ENCODE peak calls at places on chromosomes 2 and 18, in seven cellular contexts. H, V, F, J, A, K and G are unnamed samples.

GRCh38 chr18:3713166-3713565 is 263.2 kb downstream of the TGIF1 start:
- DNase-seq in F (no peak), V (peak), A (no peak), K (no peak), J (no peak), H (no peak), G (peak)

GRCh38 chr2:48856144-48856543 is 100.6 kb upstream of the LHCGR start:
- DNase-seq in F (no peak), V (no peak), K (no peak), A (no peak), J (no peak), H (no peak), G (no peak)

GRCh38 chr2:127419448-127420038 is 1.3 kb downstream of the PROC start:
- DNase-seq in A (no peak), K (no peak), H (no peak), J (no peak), F (no peak), V (no peak), G (peak)

GRCh38 chr2:43634604-43635306 is 2.3 kb upstream of the PLEKHH2 start:
- DNase-seq in J (peak), V (no peak), A (peak), H (no peak), K (no peak), F (no peak), G (no peak)

GRCh38 chr2:158129037-158129436 is 27.4 kb downstream of the UPP2 start:
- DNase-seq in A (no peak), F (no peak), K (no peak), J (no peak), H (no peak), V (no peak), G (no peak)

GRCh38 chr2:205053827-205054410 is 508.6 kb downstream of the PARD3B start:
- DNase-seq in H (no peak), F (peak), V (no peak), J (no peak), A (peak), K (no peak), G (no peak)

GRCh38 chr2:163563336-163563735 is 172.5 kb downstream of the FIGN start:
- DNase-seq in F (no peak), H (no peak), V (no peak), A (no peak), J (no peak), K (no peak), G (no peak)

GRCh38 chr18:63262369-63263335 is 56.9 kb downstream of the BCL2 start:
- DNase-seq in K (no peak), J (no peak), V (peak), F (no peak), H (peak), A (peak), G (no peak)

GRCh38 chr2:198016244-198016643 is 211.9 kb downstream of the PLCL1 start:
- DNase-seq in V (no peak), A (no peak), J (no peak), K (no peak), F (no peak), H (no peak), G (no peak)

GRCh38 chr2:85231242-85231805 is 96.5 kb downstream of the TGOLN2 start:
- DNase-seq in K (no peak), A (no peak), H (no peak), J (no peak), F (no peak), V (no peak), G (no peak)

GRCh38 chr2:238496756-238497609 is 70.3 kb downstream of the ASB1 start:
- DNase-seq in K (peak), F (no peak), V (peak), A (no peak), H (no peak), J (no peak), G (no peak)

GRCh38 chr2:104939570-104940235 is 85.8 kb downstream of the POU3F3 start:
- DNase-seq in K (no peak), A (no peak), H (no peak), J (no peak), V (no peak), F (no peak), G (no peak)

GRCh38 chr2:181813963-181814565 is 77.5 kb upstream of the ITPRID2 start:
- DNase-seq in A (no peak), V (no peak), K (no peak), J (peak), F (no peak), H (no peak), G (peak)

GRCh38 chr2:121519153-121519552 is 11.5 kb upstream of the RNU4ATAC start:
- DNase-seq in H (no peak), K (no peak), A (no peak), J (no peak), V (no peak), F (no peak), G (no peak)

GRCh38 chr2:59308108-59308507 is 1067.0 kb upstream of the FANCL start:
- DNase-seq in K (no peak), J (no peak), A (no peak), H (no peak), F (no peak), V (no peak), G (peak)

GRCh38 chr2:235127909-235128308 is 176.1 kb downstream of the SH3BP4 start:
- DNase-seq in V (no peak), A (no peak), K (no peak), H (no peak), F (no peak), J (no peak), G (no peak)

GRCh38 chr2:197596751-197597150 is 78.6 kb downstream of the RFTN2 start:
- DNase-seq in H (no peak), V (no peak), A (no peak), F (no peak), K (no peak), J (no peak), G (no peak)

GRCh38 chr2:38959938-38960608 is 70.4 kb downstream of the ARHGEF33 start:
- DNase-seq in F (no peak), V (peak), J (peak), H (peak), A (peak), K (no peak), G (no peak)

GRCh38 chr2:159516241-159516758 is 100.0 kb downstream of the BAZ2B start:
- DNase-seq in K (no peak), H (no peak), V (peak), A (no peak), F (peak), J (peak), G (peak)

GRCh38 chr2:133568598-133568997 is 335 bp upstream of the NCKAP5 start:
- DNase-seq in A (no peak), V (no peak), K (no peak), F (no peak), J (no peak), H (no peak), G (no peak)

GRCh38 chr2:133569416-133569815 is 1.2 kb upstream of the NCKAP5 start:
- DNase-seq in J (no peak), H (no peak), K (no peak), F (no peak), V (no peak), A (no peak), G (no peak)

GRCh38 chr2:133570547-133570946 is 2.3 kb upstream of the NCKAP5 start:
- DNase-seq in F (no peak), V (no peak), H (no peak), J (no peak), A (no peak), K (no peak), G (no peak)

GRCh38 chr2:133566967-133567645 is 1.2 kb downstream of the NCKAP5 start:
- DNase-seq in A (no peak), J (peak), F (no peak), H (peak), V (peak), K (no peak), G (no peak)

DNA sequence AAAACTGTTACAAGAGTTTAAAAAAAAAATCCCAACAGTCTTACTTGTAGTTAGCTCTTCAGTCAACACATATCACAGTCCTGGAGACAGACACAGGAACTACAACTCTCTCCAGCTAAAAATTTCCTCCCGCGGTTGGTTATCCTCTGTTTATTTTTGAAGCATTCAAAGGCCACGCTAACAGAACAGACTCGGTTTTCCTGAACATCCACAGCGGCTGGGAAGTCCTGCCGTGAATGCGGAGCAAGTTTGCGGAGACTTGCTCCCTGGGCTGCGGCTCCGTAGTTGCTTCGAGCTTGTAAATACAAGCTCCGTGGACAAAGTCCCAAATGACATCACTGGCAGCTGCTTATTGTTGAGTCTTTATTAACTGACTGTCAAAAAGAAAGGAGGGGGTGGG is at the start of gene NCKAP5:
- DNase-seq in V (peak), A (no peak), J (peak), K (no peak), F (no peak), H (no peak), G (no peak)
- TF ChIP-seq POLR2A in V (no peak), A (no peak), J (no peak), K (no peak), F (no peak), H (no peak), G (no peak)

GRCh38 chr2:82023710-82024109 is 1719.2 kb upstream of the LRRTM1 start:
- DNase-seq in F (no peak), V (no peak), J (no peak), K (no peak), H (no peak), A (no peak), G (peak)
- TF ChIP-seq CTCF in F (no peak), V (no peak), J (no peak), K (no peak), H (no peak), A (no peak), G (peak)

GRCh38 chr2:8676915-8677645 is 4.8 kb upstream of the ID2 start:
- DNase-seq in J (no peak), F (no peak), K (peak), H (no peak), V (no peak), A (no peak), G (no peak)

GRCh38 chr2:8679567-8679826 is 2.4 kb upstream of the ID2 start:
- DNase-seq in K (no peak), J (no peak), A (no peak), H (no peak), F (no peak), V (no peak), G (no peak)

GRCh38 chr2:8677646-8678592 is 3.9 kb upstream of the ID2 start:
- DNase-seq in V (peak), H (peak), J (peak), A (peak), K (peak), F (peak), G (peak)

GRCh38 chr2:8679827-8680731 is 1.8 kb upstream of the ID2 start:
- DNase-seq in F (peak), A (no peak), J (peak), H (peak), V (peak), K (peak), G (no peak)

GRCh38 chr2:8678731-8679566 is 2.9 kb upstream of the ID2 start:
- DNase-seq in J (peak), F (peak), A (peak), H (peak), V (peak), K (peak), G (peak)
- TF ChIP-seq POLR2A in J (no peak), F (peak), A (peak), H (no peak), V (no peak), K (no peak), G (no peak)

GRCh38 chr2:75481041-75481836 is 79.5 kb downstream of the EVA1A start:
- DNase-seq in K (no peak), F (peak), H (no peak), J (no peak), A (no peak), V (no peak), G (peak)
- TF ChIP-seq CTCF in K (no peak), F (peak), H (no peak), J (no peak), A (no peak), V (peak), G (peak)

GRCh38 chr2:196101325-196101981 is 32.8 kb upstream of the DNAH7 start:
- DNase-seq in H (no peak), F (peak), A (peak), V (no peak), K (no peak), J (no peak), G (no peak)
- TF ChIP-seq POLR2A in H (no peak), F (no peak), A (no peak), V (no peak), K (no peak), J (no peak), G (no peak)